ENCODE peak calls at places on chromosomes 1 and 21, in ten cellular contexts. F is right atrium auricular region; E is heart left ventricle; T is CD4-positive, alpha-beta T cell; Y is left ventricle myocardium inferior; P is omental fat pad; O is AG10803; K is neural crest cell; D is heart right ventricle; U is Peyer's patch. X is an unnamed sample.

GRCh38 chr1:218557731-218558130 is 212.6 kb downstream of the TGFB2 start:
- DNase-seq in F (no peak), E (peak; percentile 32), T (no peak), Y (no peak), P (no peak), O (no peak), K (no peak), D (peak; percentile 66), U (no peak), X (no peak)

GRCh38 chr1:8171751-8172464 is 145.8 kb upstream of the ERRFI1 start:
- DNase-seq in F (no peak), E (no peak), T (no peak), Y (no peak), P (no peak), O (no peak), K (no peak), D (no peak), U (no peak), X (no peak)

GRCh38 chr1:56070601-56071000 is 508.8 kb downstream of the PLPP3 start:
- DNase-seq in F (no peak), E (no peak), T (no peak), Y (no peak), P (no peak), O (peak; percentile 86), K (no peak), D (no peak), U (no peak), X (no peak)

GRCh38 chr1:164805399-164805798 is 246.4 kb downstream of the PBX1 start:
- DNase-seq in F (no peak), E (no peak), T (no peak), Y (no peak), P (no peak), O (no peak), K (no peak), D (no peak), U (no peak), X (no peak)

GRCh38 chr1:207985996-207986395 is 75.1 kb upstream of the CD34 start:
- DNase-seq in F (no peak), E (no peak), T (no peak), Y (no peak), P (no peak), O (no peak), K (no peak), D (no peak), U (no peak), X (no peak)

GRCh38 chr1:236161230-236161629 is 18.9 kb downstream of the GPR137B start:
- DNase-seq in F (no peak), E (no peak), T (no peak), Y (no peak), P (no peak), O (no peak), K (no peak), D (no peak), U (no peak), X (no peak)

GRCh38 chr1:23459338-23459757 is 24.6 kb downstream of the ASAP3 start:
- DNase-seq in F (no peak), E (no peak), T (no peak), Y (no peak), P (no peak), O (no peak), K (no peak), D (no peak), U (no peak), X (no peak)

GRCh38 chr1:3067671-3068399 is 1.2 kb upstream of the PRDM16 start:
- DNase-seq in F (no peak), E (peak; percentile 29), T (no peak), Y (peak; percentile 20), P (no peak), O (no peak), K (no peak), D (no peak), U (no peak), X (no peak)

GRCh38 chr1:44016875-44017400 is 14.3 kb downstream of the SLC6A9 start:
- DNase-seq in F (no peak), E (peak; percentile 10), T (no peak), Y (no peak), P (no peak), O (no peak), K (no peak), D (no peak), U (no peak), X (no peak)

GRCh38 chr1:208069317-208069716 is 158.4 kb upstream of the CD34 start:
- DNase-seq in F (no peak), E (no peak), T (no peak), Y (no peak), P (no peak), O (no peak), K (no peak), D (no peak), U (no peak), X (no peak)

GRCh38 chr21:31201548-31201947 is 142.5 kb downstream of the TIAM1 start:
- DNase-seq in F (peak; percentile 87), E (peak; percentile 45), T (no peak), Y (no peak), P (no peak), O (peak; percentile 41), K (no peak), D (peak; percentile 60), U (no peak), X (no peak)

GRCh38 chr21:25421327-25422028 is 185.8 kb downstream of the MRPL39 start:
- DNase-seq in F (no peak), E (no peak), T (peak; percentile 41), Y (no peak), P (no peak), O (peak; percentile 33), K (no peak), D (peak; percentile 17), U (peak; percentile 79), X (no peak)

GRCh38 chr21:45019076-45019886 is 55.1 kb upstream of the ADARB1 start:
- DNase-seq in F (no peak), E (peak; percentile 50), T (no peak), Y (peak; percentile 29), P (no peak), O (peak; percentile 52), K (no peak), D (no peak), U (no peak), X (no peak)

GRCh38 chr1:226201029-226201593 is 14.6 kb upstream of the ACBD3 start:
- DNase-seq in F (no peak), E (no peak), T (no peak), Y (no peak), P (no peak), O (no peak), K (no peak), D (no peak), U (no peak), X (no peak)

GRCh38 chr1:43269627-43270375 is at the start of gene TMEM125:
- DNase-seq in F (no peak), E (no peak), T (no peak), Y (no peak), P (no peak), O (no peak), K (no peak), D (no peak), U (no peak), X (no peak)

GRCh38 chr1:215824245-215824644 is 257.1 kb downstream of the KCTD3 start:
- DNase-seq in F (no peak), E (no peak), T (no peak), Y (no peak), P (no peak), O (no peak), K (no peak), D (no peak), U (no peak), X (no peak)
- TF ChIP-seq CTCF in F (no peak), E (no peak), T (no peak), Y (no peak), P (no peak), O (peak; percentile 51), K (peak; percentile 61), D (peak; percentile 12), U (no peak), X (no peak)

GRCh38 chr1:39507230-39507928 is 15.9 kb downstream of the BMP8A start:
- DNase-seq in F (no peak), E (no peak), T (no peak), Y (no peak), P (no peak), O (no peak), K (no peak), D (no peak), U (no peak), X (no peak)
- TF ChIP-seq CTCF in F (no peak), E (no peak), T (no peak), Y (no peak), P (no peak), O (peak; percentile 38), K (peak; percentile 43), D (peak; percentile 39), U (no peak), X (no peak)

DNA sequence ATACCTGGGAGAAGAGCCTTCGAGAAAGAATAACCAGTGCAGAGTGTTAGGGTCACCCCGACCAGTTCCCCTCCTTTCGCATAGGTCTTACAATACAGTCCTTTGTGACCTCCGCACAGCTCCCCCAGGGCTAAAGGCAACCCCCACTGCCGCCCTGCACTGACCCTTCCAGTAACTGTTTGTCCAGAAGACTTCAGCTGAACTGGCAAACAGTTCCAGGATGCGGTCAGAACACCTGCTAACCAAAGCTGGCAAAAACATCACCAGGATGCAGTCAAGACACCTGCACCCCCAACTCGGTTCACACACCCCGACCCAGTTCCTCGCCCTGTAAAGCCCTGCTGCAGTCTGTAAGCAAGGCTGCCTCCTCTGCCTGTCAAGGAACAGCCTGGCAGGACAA is 6.4 kb upstream of the EVA1B start:
- DNase-seq in F (no peak), E (no peak), T (no peak), Y (no peak), P (no peak), O (no peak), K (no peak), D (no peak), U (no peak), X (no peak)
- TF ChIP-seq CTCF in F (no peak), E (no peak), T (no peak), Y (no peak), P (no peak), O (no peak), K (no peak), D (no peak), U (no peak), X (no peak)

GRCh38 chr1:26771643-26772321 is 16.0 kb upstream of the PIGV start:
- DNase-seq in F (peak; percentile 65), E (peak; percentile 64), T (no peak), Y (no peak), P (no peak), O (peak; percentile 98), K (no peak), D (peak; percentile 20), U (no peak), X (no peak)

GRCh38 chr1:26775666-26776065 is 12.1 kb upstream of the PIGV start:
- DNase-seq in F (no peak), E (no peak), T (no peak), Y (no peak), P (no peak), O (no peak), K (no peak), D (no peak), U (no peak), X (no peak)

GRCh38 chr1:26771285-26771642 is 16.5 kb upstream of the PIGV start:
- DNase-seq in F (no peak), E (no peak), T (no peak), Y (no peak), P (no peak), O (no peak), K (no peak), D (no peak), U (no peak), X (no peak)

GRCh38 chr1:26774462-26774861 is 13.3 kb upstream of the PIGV start:
- DNase-seq in F (no peak), E (no peak), T (no peak), Y (no peak), P (no peak), O (no peak), K (no peak), D (no peak), U (no peak), X (no peak)

GRCh38 chr1:26772687-26773086 is 15.1 kb upstream of the PIGV start:
- DNase-seq in F (no peak), E (no peak), T (no peak), Y (no peak), P (no peak), O (peak; percentile 99), K (no peak), D (no peak), U (no peak), X (no peak)
- TF ChIP-seq CTCF in F (no peak), E (no peak), T (no peak), Y (no peak), P (no peak), O (no peak), K (no peak), D (no peak), U (no peak), X (no peak)

X was measured in natural killer cell.